ENCODE peak calls at places on chromosomes 11 and 22, in ten cellular contexts. One of them, this sample, is unnamed.

GRCh38 chr11:64851831-64852337 is 7.4 kb upstream of the CDC42BPG start:
- DNase-seq in GM10248: peak
- DNase-seq in cardiac fibroblast: no peak
- DNase-seq in mesothelial cell of epicardium: no peak
- DNase-seq in H9: no peak
- DNase-seq in pancreas: no peak
- DNase-seq in left ventricle myocardium inferior: no peak
- DNase-seq in PC-9: no peak
- DNase-seq in IMR-90: no peak
- DNase-seq in GM06990: peak
- DNase-seq in this sample: no peak

GRCh38 chr11:62770778-62771143 is 435 bp upstream of the TAF6L start:
- DNase-seq in mesothelial cell of epicardium: no peak
- DNase-seq in pancreas: no peak
- DNase-seq in H9: peak
- DNase-seq in left ventricle myocardium inferior: no peak
- DNase-seq in cardiac fibroblast: no peak
- DNase-seq in GM10248: no peak
- DNase-seq in PC-9: peak
- DNase-seq in IMR-90: no peak
- DNase-seq in GM06990: peak
- DNase-seq in this sample: no peak

GRCh38 chr11:120183701-120184141 is 27.1 kb upstream of the OAF start:
- DNase-seq in PC-9: no peak
- DNase-seq in GM10248: no peak
- DNase-seq in IMR-90: no peak
- DNase-seq in H9: no peak
- DNase-seq in cardiac fibroblast: no peak
- DNase-seq in GM06990: no peak
- DNase-seq in left ventricle myocardium inferior: no peak
- DNase-seq in mesothelial cell of epicardium: no peak
- DNase-seq in pancreas: peak
- DNase-seq in this sample: no peak

GRCh38 chr11:124294697-124295096 is 19.1 kb downstream of the OR8D1 start:
- DNase-seq in GM10248: no peak
- DNase-seq in GM06990: no peak
- DNase-seq in pancreas: no peak
- DNase-seq in mesothelial cell of epicardium: no peak
- DNase-seq in left ventricle myocardium inferior: no peak
- DNase-seq in H9: no peak
- DNase-seq in PC-9: no peak
- DNase-seq in cardiac fibroblast: no peak
- DNase-seq in IMR-90: no peak
- DNase-seq in this sample: no peak

GRCh38 chr22:28398355-28398754 is 281.3 kb downstream of the TTC28 start:
- DNase-seq in pancreas: no peak
- DNase-seq in IMR-90: no peak
- DNase-seq in GM06990: no peak
- DNase-seq in left ventricle myocardium inferior: no peak
- DNase-seq in H9: no peak
- DNase-seq in GM10248: no peak
- DNase-seq in cardiac fibroblast: no peak
- DNase-seq in PC-9: no peak
- DNase-seq in mesothelial cell of epicardium: no peak
- DNase-seq in this sample: no peak

GRCh38 chr22:46455453-46455852 is 82.0 kb downstream of the CELSR1 start:
- DNase-seq in mesothelial cell of epicardium: no peak
- DNase-seq in cardiac fibroblast: no peak
- DNase-seq in pancreas: no peak
- DNase-seq in H9: no peak
- DNase-seq in PC-9: no peak
- DNase-seq in GM06990: no peak
- DNase-seq in GM10248: no peak
- DNase-seq in IMR-90: no peak
- DNase-seq in left ventricle myocardium inferior: no peak
- DNase-seq in this sample: no peak

GRCh38 chr22:44707752-44708151 is 5.7 kb downstream of the PRR5 start:
- DNase-seq in cardiac fibroblast: no peak
- DNase-seq in IMR-90: peak
- DNase-seq in GM10248: no peak
- DNase-seq in GM06990: no peak
- DNase-seq in PC-9: no peak
- DNase-seq in left ventricle myocardium inferior: no peak
- DNase-seq in pancreas: no peak
- DNase-seq in H9: no peak
- DNase-seq in mesothelial cell of epicardium: no peak
- DNase-seq in this sample: no peak

GRCh38 chr11:26622201-26622600 is 50.1 kb upstream of the MUC15 start:
- DNase-seq in pancreas: no peak
- DNase-seq in PC-9: peak
- DNase-seq in IMR-90: no peak
- DNase-seq in mesothelial cell of epicardium: no peak
- DNase-seq in H9: no peak
- DNase-seq in left ventricle myocardium inferior: no peak
- DNase-seq in GM06990: no peak
- DNase-seq in cardiac fibroblast: no peak
- DNase-seq in GM10248: no peak
- DNase-seq in this sample: no peak

GRCh38 chr11:61787928-61788491 is 4.4 kb downstream of the TMEM258 start:
- DNase-seq in pancreas: no peak
- DNase-seq in IMR-90: peak
- DNase-seq in H9: peak
- DNase-seq in cardiac fibroblast: peak
- DNase-seq in GM06990: no peak
- DNase-seq in mesothelial cell of epicardium: no peak
- DNase-seq in PC-9: no peak
- DNase-seq in left ventricle myocardium inferior: no peak
- DNase-seq in GM10248: no peak
- DNase-seq in this sample: no peak

GRCh38 chr11:108511851-108512474 is 13.8 kb upstream of the POGLUT3 start:
- DNase-seq in GM10248: no peak
- DNase-seq in cardiac fibroblast: peak
- DNase-seq in PC-9: no peak
- DNase-seq in GM06990: no peak
- DNase-seq in H9: no peak
- DNase-seq in IMR-90: peak
- DNase-seq in pancreas: no peak
- DNase-seq in mesothelial cell of epicardium: no peak
- DNase-seq in left ventricle myocardium inferior: no peak
- DNase-seq in this sample: no peak

GRCh38 chr22:42549329-42550060 is 4.3 kb upstream of the SERHL2 start:
- DNase-seq in GM06990: no peak
- DNase-seq in pancreas: no peak
- DNase-seq in IMR-90: no peak
- DNase-seq in cardiac fibroblast: no peak
- DNase-seq in H9: no peak
- DNase-seq in left ventricle myocardium inferior: no peak
- DNase-seq in GM10248: no peak
- DNase-seq in mesothelial cell of epicardium: no peak
- DNase-seq in PC-9: no peak
- DNase-seq in this sample: no peak

GRCh38 chr11:65504671-65505433 is 6.0 kb downstream of the MALAT1 start:
- DNase-seq in mesothelial cell of epicardium: no peak
- DNase-seq in IMR-90: peak
- DNase-seq in cardiac fibroblast: peak
- DNase-seq in pancreas: no peak
- DNase-seq in GM06990: no peak
- DNase-seq in GM10248: no peak
- DNase-seq in H9: no peak
- DNase-seq in left ventricle myocardium inferior: no peak
- DNase-seq in PC-9: no peak
- DNase-seq in this sample: no peak

GRCh38 chr11:11396290-11397042 is 43.4 kb upstream of the CSNK2A3 start:
- DNase-seq in pancreas: no peak
- DNase-seq in PC-9: no peak
- DNase-seq in GM06990: no peak
- DNase-seq in H9: no peak
- DNase-seq in GM10248: no peak
- DNase-seq in cardiac fibroblast: peak
- DNase-seq in IMR-90: peak
- DNase-seq in left ventricle myocardium inferior: no peak
- DNase-seq in mesothelial cell of epicardium: no peak
- DNase-seq in this sample: peak

GRCh38 chr22:44870021-44870420 is 117.6 kb downstream of the ARHGAP8 start:
- DNase-seq in H9: peak
- DNase-seq in GM06990: no peak
- DNase-seq in pancreas: no peak
- DNase-seq in GM10248: no peak
- DNase-seq in mesothelial cell of epicardium: no peak
- DNase-seq in cardiac fibroblast: peak
- DNase-seq in PC-9: peak
- DNase-seq in left ventricle myocardium inferior: no peak
- DNase-seq in IMR-90: peak
- DNase-seq in this sample: no peak

GRCh38 chr22:37726240-37726887 is 29.5 kb downstream of the TRIOBP start:
- DNase-seq in PC-9: no peak
- DNase-seq in H9: no peak
- DNase-seq in pancreas: no peak
- DNase-seq in left ventricle myocardium inferior: no peak
- DNase-seq in IMR-90: peak
- DNase-seq in GM06990: no peak
- DNase-seq in GM10248: peak
- DNase-seq in mesothelial cell of epicardium: no peak
- DNase-seq in cardiac fibroblast: peak
- DNase-seq in this sample: no peak
- TF ChIP-seq CTCF in PC-9: no peak
- TF ChIP-seq CTCF in H9: no peak
- TF ChIP-seq CTCF in pancreas: no peak
- TF ChIP-seq CTCF in left ventricle myocardium inferior: peak
- TF ChIP-seq CTCF in IMR-90: peak
- TF ChIP-seq CTCF in GM06990: no peak
- TF ChIP-seq CTCF in GM10248: peak
- TF ChIP-seq CTCF in mesothelial cell of epicardium: no peak
- TF ChIP-seq CTCF in cardiac fibroblast: no peak
- TF ChIP-seq CTCF in this sample: peak

GRCh38 chr11:59144579-59145345 is 2.1 kb downstream of the FAM111A start:
- DNase-seq in PC-9: peak
- DNase-seq in cardiac fibroblast: peak
- DNase-seq in mesothelial cell of epicardium: peak
- DNase-seq in GM10248: peak
- DNase-seq in H9: peak
- DNase-seq in IMR-90: peak
- DNase-seq in left ventricle myocardium inferior: peak
- DNase-seq in GM06990: peak
- DNase-seq in pancreas: peak
- DNase-seq in this sample: peak
- TF ChIP-seq CTCF in PC-9: no peak
- TF ChIP-seq CTCF in cardiac fibroblast: no peak
- TF ChIP-seq CTCF in mesothelial cell of epicardium: no peak
- TF ChIP-seq CTCF in GM10248: no peak
- TF ChIP-seq CTCF in H9: peak
- TF ChIP-seq CTCF in IMR-90: peak
- TF ChIP-seq CTCF in left ventricle myocardium inferior: no peak
- TF ChIP-seq CTCF in GM06990: peak
- TF ChIP-seq CTCF in pancreas: no peak
- TF ChIP-seq CTCF in this sample: no peak

GRCh38 chr11:78961186-78961782 is 386.6 kb upstream of the NARS2 start:
- DNase-seq in PC-9: no peak
- DNase-seq in GM10248: no peak
- DNase-seq in cardiac fibroblast: peak
- DNase-seq in GM06990: no peak
- DNase-seq in IMR-90: peak
- DNase-seq in left ventricle myocardium inferior: no peak
- DNase-seq in pancreas: no peak
- DNase-seq in mesothelial cell of epicardium: no peak
- DNase-seq in H9: peak
- DNase-seq in this sample: no peak
- TF ChIP-seq CTCF in PC-9: peak
- TF ChIP-seq CTCF in GM10248: no peak
- TF ChIP-seq CTCF in cardiac fibroblast: peak
- TF ChIP-seq CTCF in GM06990: peak
- TF ChIP-seq CTCF in IMR-90: peak
- TF ChIP-seq CTCF in left ventricle myocardium inferior: peak
- TF ChIP-seq CTCF in pancreas: no peak
- TF ChIP-seq CTCF in mesothelial cell of epicardium: no peak
- TF ChIP-seq CTCF in H9: peak
- TF ChIP-seq CTCF in this sample: peak

GRCh38 chr22:22787151-22787550 is 100.5 kb upstream of the IGLL5 start:
- DNase-seq in cardiac fibroblast: no peak
- DNase-seq in GM06990: no peak
- DNase-seq in IMR-90: no peak
- DNase-seq in PC-9: no peak
- DNase-seq in GM10248: no peak
- DNase-seq in left ventricle myocardium inferior: no peak
- DNase-seq in mesothelial cell of epicardium: no peak
- DNase-seq in H9: no peak
- DNase-seq in pancreas: no peak
- DNase-seq in this sample: no peak

GRCh38 chr22:22789233-22789921 is 98.2 kb upstream of the IGLL5 start:
- DNase-seq in left ventricle myocardium inferior: no peak
- DNase-seq in pancreas: no peak
- DNase-seq in PC-9: no peak
- DNase-seq in GM06990: no peak
- DNase-seq in IMR-90: no peak
- DNase-seq in cardiac fibroblast: no peak
- DNase-seq in H9: no peak
- DNase-seq in GM10248: no peak
- DNase-seq in mesothelial cell of epicardium: no peak
- DNase-seq in this sample: no peak

GRCh38 chr22:22789922-22790845 is 97.4 kb upstream of the IGLL5 start:
- DNase-seq in PC-9: no peak
- DNase-seq in left ventricle myocardium inferior: no peak
- DNase-seq in pancreas: no peak
- DNase-seq in GM06990: no peak
- DNase-seq in mesothelial cell of epicardium: no peak
- DNase-seq in GM10248: no peak
- DNase-seq in IMR-90: no peak
- DNase-seq in H9: no peak
- DNase-seq in cardiac fibroblast: no peak
- DNase-seq in this sample: no peak

GRCh38 chr22:22787805-22788459 is 99.7 kb upstream of the IGLL5 start:
- DNase-seq in left ventricle myocardium inferior: peak
- DNase-seq in mesothelial cell of epicardium: no peak
- DNase-seq in cardiac fibroblast: peak
- DNase-seq in H9: peak
- DNase-seq in PC-9: peak
- DNase-seq in GM10248: peak
- DNase-seq in IMR-90: peak
- DNase-seq in pancreas: peak
- DNase-seq in GM06990: no peak
- DNase-seq in this sample: no peak

DNA sequence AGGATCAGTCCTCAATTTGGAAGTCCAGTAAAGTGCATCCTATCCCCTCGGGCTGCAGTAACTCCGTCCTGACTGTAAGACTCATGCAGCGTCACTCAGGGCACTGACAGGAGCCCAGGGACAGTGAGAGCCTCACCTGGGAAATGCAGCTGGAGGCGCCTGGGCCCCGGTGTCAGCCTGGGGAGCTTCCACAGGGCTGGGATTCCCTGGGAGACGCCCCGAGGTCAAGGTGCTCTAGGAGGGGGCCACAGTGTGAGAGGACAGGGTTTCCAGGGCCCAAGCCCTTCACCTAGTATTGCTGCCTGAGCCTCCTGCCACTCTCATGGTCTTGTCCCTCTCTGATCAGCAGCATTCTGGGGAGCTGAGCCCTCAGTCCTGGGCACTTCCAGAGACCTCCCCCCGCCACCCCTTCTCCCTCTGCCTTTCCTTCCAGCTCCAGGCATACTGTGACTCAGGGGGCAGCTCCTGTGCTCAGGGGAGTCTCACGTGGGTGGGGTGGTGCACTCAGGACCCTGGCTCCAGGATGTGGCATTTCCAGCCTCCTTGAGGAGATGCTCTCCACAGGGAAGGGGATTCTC is 99.1 kb upstream of the IGLL5 start:
- DNase-seq in IMR-90: no peak
- DNase-seq in pancreas: no peak
- DNase-seq in PC-9: no peak
- DNase-seq in GM06990: no peak
- DNase-seq in left ventricle myocardium inferior: no peak
- DNase-seq in GM10248: no peak
- DNase-seq in H9: no peak
- DNase-seq in cardiac fibroblast: no peak
- DNase-seq in mesothelial cell of epicardium: no peak
- DNase-seq in this sample: no peak
- TF ChIP-seq CTCF in IMR-90: no peak
- TF ChIP-seq CTCF in pancreas: no peak
- TF ChIP-seq CTCF in PC-9: no peak
- TF ChIP-seq CTCF in GM06990: no peak
- TF ChIP-seq CTCF in left ventricle myocardium inferior: peak
- TF ChIP-seq CTCF in GM10248: no peak
- TF ChIP-seq CTCF in H9: no peak
- TF ChIP-seq CTCF in cardiac fibroblast: no peak
- TF ChIP-seq CTCF in mesothelial cell of epicardium: no peak
- TF ChIP-seq CTCF in this sample: no peak

This sample was measured in AG09319.